ENCODE peak calls at places on chromosomes 5 and 9, in seven cellular contexts. A, O, D, G, Z, L and U are unnamed samples.

GRCh38 chr9:117957267-117957666 is 253.1 kb downstream of the TLR4 start:
- DNase-seq in A (no peak), O (no peak), D (no peak), G (no peak), Z (no peak), L (no peak), U (no peak)

GRCh38 chr9:72665421-72665820 is 144.0 kb downstream of the TMC1 start:
- DNase-seq in A (no peak), O (no peak), D (no peak), G (peak), Z (no peak), L (peak), U (no peak)

GRCh38 chr9:112061152-112061740 is 113.9 kb downstream of the SUSD1 start:
- DNase-seq in A (peak), O (no peak), D (no peak), G (peak), Z (peak), L (peak), U (peak)

GRCh38 chr9:109512170-109512756 is 14.2 kb upstream of the PTPN3 start:
- DNase-seq in A (no peak), O (no peak), D (no peak), G (no peak), Z (no peak), L (no peak), U (no peak)

GRCh38 chr5:145872914-145873313 is at the start of gene GRXCR2:
- DNase-seq in A (no peak), O (no peak), D (no peak), G (no peak), Z (no peak), L (no peak), U (no peak)

GRCh38 chr9:97747201-97747965 is 50.2 kb upstream of the XPA start:
- DNase-seq in A (no peak), O (no peak), D (no peak), G (no peak), Z (no peak), L (no peak), U (no peak)

GRCh38 chr5:122471031-122471751 is 159.2 kb downstream of the SNCAIP start:
- DNase-seq in A (no peak), O (no peak), D (no peak), G (no peak), Z (no peak), L (no peak), U (no peak)

GRCh38 chr5:81856948-81857928 is 106.3 kb upstream of the SSBP2 start:
- DNase-seq in A (peak), O (peak), D (peak), G (no peak), Z (peak), L (no peak), U (no peak)

GRCh38 chr9:4228606-4229005 is 71.3 kb downstream of the GLIS3 start:
- DNase-seq in A (no peak), O (no peak), D (no peak), G (no peak), Z (peak), L (peak), U (no peak)

GRCh38 chr9:134381671-134382505 is 55.6 kb downstream of the RXRA start:
- DNase-seq in A (peak), O (no peak), D (no peak), G (no peak), Z (peak), L (no peak), U (peak)

GRCh38 chr5:116632890-116633289 is 58.3 kb upstream of the SEMA6A start:
- DNase-seq in A (no peak), O (no peak), D (no peak), G (no peak), Z (peak), L (no peak), U (peak)

GRCh38 chr9:79667716-79668458 is 96.1 kb downstream of the TLE4 start:
- DNase-seq in A (no peak), O (no peak), D (no peak), G (no peak), Z (no peak), L (no peak), U (no peak)

GRCh38 chr5:163079618-163080017 is 357.8 kb upstream of the CCNG1 start:
- DNase-seq in A (no peak), O (no peak), D (no peak), G (no peak), Z (peak), L (no peak), U (peak)

GRCh38 chr9:22147818-22148573 is 138.9 kb upstream of the CDKN2B start:
- DNase-seq in A (no peak), O (no peak), D (no peak), G (peak), Z (no peak), L (peak), U (no peak)

GRCh38 chr5:50580506-50580905 is 85.9 kb upstream of the PARP8 start:
- DNase-seq in A (no peak), O (no peak), D (no peak), G (no peak), Z (no peak), L (no peak), U (no peak)

GRCh38 chr9:119963258-119963797 is 594.1 kb upstream of the BRINP1 start:
- DNase-seq in A (no peak), O (no peak), D (no peak), G (peak), Z (no peak), L (peak), U (no peak)

GRCh38 chr9:134258828-134259546 is 67.3 kb upstream of the RXRA start:
- DNase-seq in A (peak), O (no peak), D (no peak), G (no peak), Z (no peak), L (no peak), U (no peak)

GRCh38 chr9:14314929-14315753 is 1.2 kb upstream of the NFIB start:
- DNase-seq in A (peak), O (peak), D (peak), G (no peak), Z (no peak), L (peak), U (peak)

GRCh38 chr5:173864126-173865075 is 23.7 kb upstream of the CPEB4 start:
- DNase-seq in A (peak), O (peak), D (no peak), G (no peak), Z (no peak), L (no peak), U (no peak)

GRCh38 chr5:136123236-136123768 is 9.3 kb upstream of the SMAD5 start:
- DNase-seq in A (no peak), O (no peak), D (no peak), G (no peak), Z (no peak), L (peak), U (no peak)

GRCh38 chr9:21556581-21557427 is 74.7 kb upstream of the IFNE start:
- DNase-seq in A (no peak), O (no peak), D (no peak), G (peak), Z (no peak), L (no peak), U (no peak)

GRCh38 chr9:125950880-125951471 is 203.8 kb downstream of the PBX3 start:
- DNase-seq in A (no peak), O (no peak), D (no peak), G (no peak), Z (no peak), L (no peak), U (no peak)

GRCh38 chr5:14009575-14009974 is 65.1 kb upstream of the DNAH5 start:
- DNase-seq in A (no peak), O (no peak), D (no peak), G (no peak), Z (no peak), L (no peak), U (no peak)

GRCh38 chr5:160869962-160870521 is 18.0 kb upstream of the ATP10B start:
- DNase-seq in A (no peak), O (no peak), D (no peak), G (no peak), Z (no peak), L (no peak), U (no peak)

GRCh38 chr9:8364021-8364782 is 564.6 kb upstream of the DMAC1 start:
- DNase-seq in A (no peak), O (no peak), D (no peak), G (no peak), Z (no peak), L (no peak), U (no peak)

DNA sequence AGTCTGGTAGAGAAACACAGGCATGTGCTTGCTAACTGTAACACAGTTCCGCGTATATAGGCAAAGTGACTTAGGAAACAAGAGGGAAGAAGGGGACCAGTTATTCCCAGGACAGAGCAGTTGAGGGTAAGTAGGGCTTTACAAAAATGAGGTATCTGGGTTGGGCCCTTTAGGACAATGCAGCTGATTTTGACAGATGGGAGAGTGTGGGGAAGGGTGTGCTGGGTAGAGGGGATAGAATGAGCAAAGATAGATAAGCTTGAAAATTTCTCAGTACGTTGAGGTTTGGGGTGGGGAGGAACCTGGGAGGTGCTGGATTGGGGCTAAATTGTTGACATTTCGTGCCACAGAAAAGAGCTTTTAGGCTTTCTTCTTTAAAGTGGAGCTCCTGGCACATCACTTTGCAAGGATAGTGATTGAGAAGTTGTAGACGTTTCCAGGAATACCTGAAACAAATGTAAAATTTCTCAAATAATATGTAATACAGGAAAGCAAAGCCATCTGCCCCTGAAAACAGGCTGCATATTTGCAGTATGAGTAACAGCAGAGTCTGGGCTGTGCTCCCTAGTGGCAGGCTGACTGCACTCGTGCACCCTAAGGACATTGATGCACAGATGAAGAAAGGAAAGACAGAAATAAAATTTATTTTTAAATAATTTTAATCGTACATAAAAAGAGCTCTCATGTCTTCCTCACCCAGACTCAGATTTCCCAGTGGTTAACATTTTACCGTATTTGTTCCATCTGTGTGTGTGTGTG is 145.0 kb upstream of the DMRT1 start:
- DNase-seq in A (peak), O (no peak), D (no peak), G (no peak), Z (no peak), L (peak), U (no peak)
- TF ChIP-seq CTCF in A (peak), O (no peak), D (no peak), G (peak), Z (no peak), L (peak), U (no peak)

GRCh38 chr9:121744687-121745395 is 93.4 kb downstream of the DAB2IP start:
- DNase-seq in A (no peak), O (no peak), D (no peak), G (no peak), Z (no peak), L (no peak), U (no peak)

GRCh38 chr9:121744002-121744686 is 92.7 kb downstream of the DAB2IP start:
- DNase-seq in A (peak), O (peak), D (no peak), G (peak), Z (peak), L (peak), U (peak)

GRCh38 chr9:121742923-121743322 is 91.5 kb downstream of the DAB2IP start:
- DNase-seq in A (no peak), O (no peak), D (no peak), G (no peak), Z (no peak), L (no peak), U (no peak)

GRCh38 chr9:121745396-121745695 is 93.9 kb downstream of the DAB2IP start:
- DNase-seq in A (no peak), O (no peak), D (no peak), G (no peak), Z (no peak), L (no peak), U (no peak)

DNA sequence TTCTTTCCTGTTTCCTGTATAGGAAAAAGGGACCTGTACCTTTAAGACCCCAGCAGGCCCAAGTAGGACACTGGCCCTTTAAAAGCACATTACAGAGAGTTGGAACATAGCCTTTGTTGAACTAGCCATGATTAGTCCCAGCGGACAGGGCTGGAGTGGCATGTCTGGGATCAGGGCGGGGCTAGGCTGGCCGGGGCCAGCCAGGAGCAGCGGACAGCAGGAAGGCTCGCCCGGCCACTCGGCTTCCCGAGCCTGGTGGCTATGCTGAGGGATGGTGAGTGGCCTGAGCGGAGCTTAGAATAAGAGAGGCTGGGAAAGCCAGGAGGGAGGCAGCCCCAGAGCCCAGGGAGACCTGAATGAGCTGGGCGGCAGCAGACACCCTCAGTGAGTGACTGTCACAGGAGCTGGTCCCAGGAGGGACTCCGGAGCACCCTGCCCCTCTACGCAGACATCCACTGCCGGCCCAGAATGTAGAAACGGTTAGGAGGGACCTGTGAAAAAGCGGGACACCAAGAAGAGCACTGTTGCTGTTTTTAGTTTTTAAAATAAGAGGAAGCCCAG is 92.1 kb downstream of the DAB2IP start:
- DNase-seq in A (peak), O (peak), D (peak), G (peak), Z (no peak), L (peak), U (no peak)
- TF ChIP-seq CTCF in A (peak), O (peak), D (no peak), G (no peak), Z (no peak), L (no peak), U (no peak)

GRCh38 chr9:132214027-132214622 is 52.3 kb downstream of the NTNG2 start:
- DNase-seq in A (peak), O (no peak), D (no peak), G (peak), Z (no peak), L (peak), U (no peak)
- TF ChIP-seq CTCF in A (peak), O (no peak), D (no peak), G (peak), Z (no peak), L (no peak), U (no peak)

DNA sequence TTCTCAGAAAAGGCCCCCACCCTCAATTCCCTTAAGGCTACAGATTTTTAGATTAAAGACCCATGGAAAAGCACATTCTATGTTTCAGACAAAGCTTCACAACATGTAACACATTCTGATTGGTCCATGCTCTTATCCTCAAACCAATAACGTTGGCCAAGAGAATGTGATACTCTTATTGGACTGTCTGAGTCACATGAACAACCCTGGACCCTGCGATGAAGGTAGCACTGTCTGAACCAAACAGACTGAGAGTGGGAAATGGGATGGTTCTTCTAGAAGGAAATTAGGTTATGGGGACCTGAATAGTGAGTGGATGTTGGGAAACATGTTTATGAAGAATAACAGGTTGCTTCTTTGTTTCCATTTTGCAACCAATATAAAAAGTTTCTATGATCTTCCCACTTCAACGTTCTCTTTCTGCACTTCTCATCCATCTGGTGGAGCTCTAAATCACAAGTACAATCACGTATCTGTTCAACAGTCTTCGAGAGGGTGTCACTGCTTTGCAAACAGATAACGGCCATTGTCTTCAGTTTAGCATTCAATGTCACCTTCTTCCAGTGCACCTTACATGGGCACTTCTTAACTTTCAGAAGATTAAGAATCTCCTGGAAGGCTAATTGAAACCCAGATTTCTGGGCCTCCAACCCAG is 81.6 kb downstream of the PTCH1 start:
- DNase-seq in A (no peak), O (no peak), D (no peak), G (no peak), Z (no peak), L (no peak), U (no peak)
- TF ChIP-seq CTCF in A (no peak), O (no peak), D (no peak), G (no peak), Z (no peak), L (no peak), U (no peak)

GRCh38 chr5:124740991-124741583 is 5.4 kb downstream of the ZNF608 start:
- DNase-seq in A (no peak), O (no peak), D (no peak), G (peak), Z (peak), L (peak), U (no peak)

GRCh38 chr5:124737651-124738050 is 8.8 kb downstream of the ZNF608 start:
- DNase-seq in A (no peak), O (no peak), D (no peak), G (no peak), Z (no peak), L (no peak), U (no peak)

GRCh38 chr5:124736814-124737186 is 9.6 kb downstream of the ZNF608 start:
- DNase-seq in A (no peak), O (no peak), D (no peak), G (no peak), Z (no peak), L (no peak), U (no peak)

GRCh38 chr5:124740055-124740454 is 6.4 kb downstream of the ZNF608 start:
- DNase-seq in A (no peak), O (no peak), D (no peak), G (no peak), Z (no peak), L (no peak), U (no peak)

GRCh38 chr5:124738751-124739559 is 7.5 kb downstream of the ZNF608 start:
- DNase-seq in A (no peak), O (no peak), D (no peak), G (no peak), Z (peak), L (no peak), U (no peak)
- TF ChIP-seq CTCF in A (no peak), O (no peak), D (no peak), G (no peak), Z (peak), L (no peak), U (no peak)

GRCh38 chr5:35246928-35247644 is 16.8 kb upstream of the PRLR start:
- DNase-seq in A (peak), O (no peak), D (no peak), G (no peak), Z (no peak), L (peak), U (no peak)

GRCh38 chr5:35248843-35249780 is 18.8 kb upstream of the PRLR start:
- DNase-seq in A (no peak), O (no peak), D (no peak), G (no peak), Z (peak), L (no peak), U (no peak)

GRCh38 chr5:35253582-35253981 is 23.3 kb upstream of the PRLR start:
- DNase-seq in A (no peak), O (no peak), D (no peak), G (no peak), Z (no peak), L (no peak), U (no peak)

GRCh38 chr5:35247645-35248034 is 17.4 kb upstream of the PRLR start:
- DNase-seq in A (no peak), O (no peak), D (no peak), G (no peak), Z (peak), L (peak), U (no peak)

GRCh38 chr5:35252963-35253362 is 22.7 kb upstream of the PRLR start:
- DNase-seq in A (no peak), O (no peak), D (no peak), G (no peak), Z (no peak), L (no peak), U (no peak)
- TF ChIP-seq CTCF in A (no peak), O (no peak), D (no peak), G (no peak), Z (no peak), L (no peak), U (no peak)

GRCh38 chr9:133030317-133031129 is at the start of gene GTF3C5:
- DNase-seq in A (peak), O (peak), D (peak), G (peak), Z (peak), L (peak), U (peak)
- TF ChIP-seq CTCF in A (peak), O (peak), D (no peak), G (no peak), Z (no peak), L (no peak), U (no peak)

GRCh38 chr5:110785356-110785755 is 46.5 kb downstream of the SLC25A46 start:
- DNase-seq in A (no peak), O (no peak), D (no peak), G (peak), Z (no peak), L (peak), U (no peak)

GRCh38 chr5:110784901-110785300 is 46.1 kb downstream of the SLC25A46 start:
- DNase-seq in A (no peak), O (no peak), D (no peak), G (no peak), Z (no peak), L (peak), U (no peak)

DNA sequence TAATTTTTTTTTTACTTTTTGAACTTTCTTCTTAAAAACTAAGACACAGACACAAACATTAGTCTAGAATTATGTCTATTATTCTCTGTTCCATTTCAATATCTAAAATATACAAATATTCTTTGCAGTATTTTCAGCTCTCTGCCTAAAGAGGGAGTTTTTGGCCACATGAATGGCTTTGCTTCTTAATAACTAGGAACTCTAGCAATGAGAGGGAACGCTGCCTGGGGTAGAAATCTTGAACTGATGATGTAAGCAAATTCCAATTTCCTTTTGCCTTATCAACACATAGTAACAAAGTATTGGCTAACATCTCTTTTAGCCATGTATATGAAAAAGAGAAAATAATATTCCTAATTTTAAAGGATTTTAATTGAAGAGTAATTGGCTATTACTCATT is 51.9 kb downstream of the SLC25A46 start:
- DNase-seq in A (no peak), O (no peak), D (no peak), G (peak), Z (no peak), L (peak), U (no peak)
- TF ChIP-seq CTCF in A (peak), O (no peak), D (no peak), G (peak), Z (no peak), L (peak), U (no peak)

GRCh38 chr5:76580983-76581382 is 42.2 kb downstream of the F2RL2 start:
- DNase-seq in A (no peak), O (no peak), D (no peak), G (no peak), Z (no peak), L (no peak), U (no peak)
- TF ChIP-seq CTCF in A (no peak), O (no peak), D (no peak), G (no peak), Z (no peak), L (no peak), U (no peak)

GRCh38 chr9:68878450-68878849 is 135.5 kb downstream of the PRKACG start:
- DNase-seq in A (no peak), O (no peak), D (no peak), G (no peak), Z (no peak), L (no peak), U (no peak)
- TF ChIP-seq CTCF in A (no peak), O (no peak), D (no peak), G (no peak), Z (no peak), L (no peak), U (no peak)